ENCODE peak calls at places on chromosome 17, in six cellular contexts. I, Q, J, B, Y and F are unnamed samples.

GRCh38 chr17:16947470-16947869 is 24.4 kb downstream of the TNFRSF13B start:
- DNase-seq in Q (no peak), I (no peak), J (no peak), Y (no peak), B (no peak), F (no peak)

GRCh38 chr17:50944054-50944901 is 78.1 kb upstream of the TOB1 start:
- DNase-seq in I (peak; percentile 70), Q (no peak), Y (peak; percentile 35), B (peak; percentile 55), J (peak; percentile 90), F (peak; percentile 47)

GRCh38 chr17:31820691-31821435 is 38.2 kb downstream of the COPRS start:
- DNase-seq in Q (no peak), B (no peak), I (no peak), J (no peak), Y (no peak), F (no peak)

GRCh38 chr17:69250641-69251040 is 22.0 kb upstream of the ABCA10 start:
- DNase-seq in J (no peak), I (no peak), Y (no peak), Q (no peak), B (no peak), F (no peak)

GRCh38 chr17:50684612-50685333 is 22.9 kb downstream of the ANKRD40 start:
- DNase-seq in I (no peak), Q (no peak), J (no peak), B (peak; percentile 90), Y (no peak), F (no peak)

GRCh38 chr17:29565643-29566472 is 979 bp downstream of the ABHD15 start:
- DNase-seq in I (no peak), Q (no peak), Y (no peak), J (peak; percentile 46), B (peak; percentile 79), F (no peak)

GRCh38 chr17:75878174-75878998 is at the start of gene TRIM47:
- DNase-seq in Y (no peak), J (peak; percentile 84), B (peak; percentile 68), I (no peak), Q (no peak), F (no peak)

GRCh38 chr17:73196500-73196899 is 3.6 kb downstream of the COG1 start:
- DNase-seq in Y (no peak), B (peak; percentile 89), Q (no peak), I (no peak), J (no peak), F (no peak)

GRCh38 chr17:66957951-66958579 is 6.4 kb upstream of the CACNG4 start:
- DNase-seq in J (no peak), I (no peak), B (peak; percentile 63), Q (no peak), Y (no peak), F (no peak)

GRCh38 chr17:62701706-62702085 is 74.2 kb downstream of the MRC2 start:
- DNase-seq in B (no peak), Q (no peak), I (no peak), Y (no peak), J (no peak), F (no peak)

GRCh38 chr17:12422632-12423031 is 243.1 kb upstream of the MYOCD start:
- DNase-seq in Q (no peak), J (peak; percentile 29), B (no peak), Y (no peak), I (no peak), F (no peak)

GRCh38 chr17:76296186-76296585 is 11.9 kb downstream of the QRICH2 start:
- DNase-seq in I (no peak), Q (no peak), J (no peak), Y (no peak), B (no peak), F (no peak)